ENCODE peak calls at places on chromosomes 16 and 17, in seven cellular contexts. One of them, this sample, is unnamed. For H3K4me1, the result is how much of the 10 kb centered on the place peaks cover.

GRCh38 chr17:68133370-68134045 is 98.0 kb downstream of the KPNA2 start:
- DNase-seq in uterus: no peak
- DNase-seq in Karpas-422: no peak
- DNase-seq in tibial nerve: no peak
- DNase-seq in body of pancreas: no peak
- DNase-seq in tibial artery: no peak
- DNase-seq in Panc1: no peak
- DNase-seq in this sample: peak

GRCh38 chr17:69246726-69247375 is 18.2 kb upstream of the ABCA10 start:
- DNase-seq in uterus: no peak
- DNase-seq in Karpas-422: peak
- DNase-seq in tibial nerve: no peak
- DNase-seq in body of pancreas: no peak
- DNase-seq in tibial artery: no peak
- DNase-seq in Panc1: peak
- DNase-seq in this sample: no peak

GRCh38 chr17:50684612-50685333 is 22.9 kb downstream of the ANKRD40 start:
- DNase-seq in uterus: no peak
- DNase-seq in Karpas-422: no peak
- DNase-seq in tibial nerve: no peak
- DNase-seq in body of pancreas: peak
- DNase-seq in tibial artery: no peak
- DNase-seq in Panc1: no peak
- DNase-seq in this sample: no peak

GRCh38 chr16:85935957-85936760 is 37.2 kb downstream of the IRF8 start:
- DNase-seq in uterus: no peak
- DNase-seq in Karpas-422: peak
- DNase-seq in tibial nerve: no peak
- DNase-seq in body of pancreas: no peak
- DNase-seq in tibial artery: no peak
- DNase-seq in Panc1: no peak
- DNase-seq in this sample: no peak

GRCh38 chr16:58290861-58291260 is 4.0 kb downstream of the PRSS54 start:
- DNase-seq in uterus: no peak
- DNase-seq in Karpas-422: no peak
- DNase-seq in tibial nerve: no peak
- DNase-seq in body of pancreas: no peak
- DNase-seq in tibial artery: no peak
- DNase-seq in Panc1: no peak
- DNase-seq in this sample: no peak

GRCh38 chr16:86346034-86346433 is 164.3 kb upstream of the FOXF1 start:
- DNase-seq in uterus: no peak
- DNase-seq in Karpas-422: no peak
- DNase-seq in tibial nerve: no peak
- DNase-seq in body of pancreas: no peak
- DNase-seq in tibial artery: no peak
- DNase-seq in Panc1: no peak
- DNase-seq in this sample: no peak

GRCh38 chr16:74224828-74225227 is 71.8 kb upstream of the PSMD7 start:
- DNase-seq in uterus: no peak
- DNase-seq in Karpas-422: no peak
- DNase-seq in tibial nerve: no peak
- DNase-seq in body of pancreas: no peak
- DNase-seq in tibial artery: no peak
- DNase-seq in Panc1: no peak
- DNase-seq in this sample: no peak

GRCh38 chr16:31356566-31357323 is 1.8 kb downstream of the ITGAX start:
- DNase-seq in uterus: no peak
- DNase-seq in Karpas-422: no peak
- DNase-seq in tibial nerve: no peak
- DNase-seq in body of pancreas: no peak
- DNase-seq in tibial artery: no peak
- DNase-seq in Panc1: no peak
- DNase-seq in this sample: no peak

GRCh38 chr17:81984773-81985410 is 7.5 kb downstream of the ASPSCR1 start:
- DNase-seq in uterus: no peak
- DNase-seq in Karpas-422: no peak
- DNase-seq in tibial nerve: no peak
- DNase-seq in body of pancreas: no peak
- DNase-seq in tibial artery: no peak
- DNase-seq in Panc1: no peak
- DNase-seq in this sample: no peak

GRCh38 chr17:56149266-56150036 is 3.8 kb upstream of the ANKFN1 start:
- DNase-seq in uterus: no peak
- DNase-seq in Karpas-422: no peak
- DNase-seq in tibial nerve: no peak
- DNase-seq in body of pancreas: no peak
- DNase-seq in tibial artery: no peak
- DNase-seq in Panc1: no peak
- DNase-seq in this sample: no peak

GRCh38 chr16:81473066-81473488 is 28.5 kb downstream of the CMIP start:
- DNase-seq in uterus: no peak
- DNase-seq in Karpas-422: no peak
- DNase-seq in tibial nerve: no peak
- DNase-seq in body of pancreas: no peak
- DNase-seq in tibial artery: no peak
- DNase-seq in Panc1: no peak
- DNase-seq in this sample: peak
- H3K4me1 ChIP-seq in uterus: under half
- H3K4me1 ChIP-seq in Karpas-422: under half
- H3K4me1 ChIP-seq in tibial nerve: half or more
- H3K4me1 ChIP-seq in body of pancreas: under half
- H3K4me1 ChIP-seq in tibial artery: under half
- H3K4me1 ChIP-seq in Panc1: under half
- H3K4me1 ChIP-seq in this sample: under half

GRCh38 chr16:7340938-7341337 is 8.3 kb downstream of the RBFOX1 start:
- DNase-seq in uterus: no peak
- DNase-seq in Karpas-422: no peak
- DNase-seq in tibial nerve: no peak
- DNase-seq in body of pancreas: no peak
- DNase-seq in tibial artery: no peak
- DNase-seq in Panc1: no peak
- DNase-seq in this sample: no peak

GRCh38 chr16:7342598-7342997 is 10.0 kb downstream of the RBFOX1 start:
- DNase-seq in uterus: no peak
- DNase-seq in Karpas-422: no peak
- DNase-seq in tibial nerve: no peak
- DNase-seq in body of pancreas: no peak
- DNase-seq in tibial artery: no peak
- DNase-seq in Panc1: no peak
- DNase-seq in this sample: no peak

GRCh38 chr16:7343271-7343670 is 10.6 kb downstream of the RBFOX1 start:
- DNase-seq in uterus: no peak
- DNase-seq in Karpas-422: no peak
- DNase-seq in tibial nerve: no peak
- DNase-seq in body of pancreas: no peak
- DNase-seq in tibial artery: no peak
- DNase-seq in Panc1: no peak
- DNase-seq in this sample: no peak

GRCh38 chr16:7344806-7345416 is 12.3 kb downstream of the RBFOX1 start:
- DNase-seq in uterus: no peak
- DNase-seq in Karpas-422: no peak
- DNase-seq in tibial nerve: no peak
- DNase-seq in body of pancreas: no peak
- DNase-seq in tibial artery: no peak
- DNase-seq in Panc1: no peak
- DNase-seq in this sample: no peak

DNA sequence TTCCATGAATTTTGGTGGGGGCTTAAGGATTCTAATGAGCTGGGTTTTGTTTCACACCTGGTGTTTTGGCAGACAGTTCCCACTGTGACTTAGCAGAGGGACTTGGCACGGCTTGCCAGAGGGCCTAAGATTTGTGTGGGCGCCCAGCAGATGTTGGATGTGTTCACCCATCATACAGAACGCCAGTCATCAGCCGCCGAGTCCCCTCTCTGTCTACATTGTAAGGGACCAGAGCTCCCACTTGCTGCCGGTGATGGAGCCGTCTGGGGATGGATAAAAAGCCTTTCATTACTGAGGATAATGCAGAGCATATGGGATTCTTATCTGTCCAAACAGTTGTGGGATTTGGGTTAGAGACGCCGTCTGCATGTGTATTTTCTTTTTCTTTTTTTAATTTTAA is 12.8 kb downstream of the RBFOX1 start:
- DNase-seq in uterus: no peak
- DNase-seq in Karpas-422: no peak
- DNase-seq in tibial nerve: no peak
- DNase-seq in body of pancreas: no peak
- DNase-seq in tibial artery: no peak
- DNase-seq in Panc1: no peak
- DNase-seq in this sample: no peak
- H3K27ac ChIP-seq in uterus: no peak
- H3K27ac ChIP-seq in Karpas-422: no peak
- H3K27ac ChIP-seq in tibial nerve: no peak
- H3K27ac ChIP-seq in body of pancreas: no peak
- H3K27ac ChIP-seq in tibial artery: no peak
- H3K27ac ChIP-seq in Panc1: no peak
- H3K27ac ChIP-seq in this sample: peak

GRCh38 chr16:70635356-70636016 is 10.9 kb upstream of the IL34 start:
- DNase-seq in uterus: no peak
- DNase-seq in Karpas-422: no peak
- DNase-seq in tibial nerve: peak
- DNase-seq in body of pancreas: no peak
- DNase-seq in tibial artery: peak
- DNase-seq in Panc1: no peak
- DNase-seq in this sample: peak
- H3K4me3 ChIP-seq in uterus: no peak
- H3K4me3 ChIP-seq in Karpas-422: no peak
- H3K4me3 ChIP-seq in tibial nerve: no peak
- H3K4me3 ChIP-seq in body of pancreas: no peak
- H3K4me3 ChIP-seq in tibial artery: no peak
- H3K4me3 ChIP-seq in Panc1: no peak
- H3K4me3 ChIP-seq in this sample: no peak

GRCh38 chr17:74043976-74044375 is 159.5 kb upstream of the RPL38 start:
- DNase-seq in uterus: no peak
- DNase-seq in Karpas-422: no peak
- DNase-seq in tibial nerve: no peak
- DNase-seq in body of pancreas: no peak
- DNase-seq in tibial artery: no peak
- DNase-seq in Panc1: no peak
- DNase-seq in this sample: no peak
- H3K4me1 ChIP-seq in uterus: under half
- H3K4me1 ChIP-seq in Karpas-422: under half
- H3K4me1 ChIP-seq in tibial nerve: under half
- H3K4me1 ChIP-seq in body of pancreas: under half
- H3K4me1 ChIP-seq in tibial artery: under half
- H3K4me1 ChIP-seq in Panc1: under half
- H3K4me1 ChIP-seq in this sample: under half